ENCODE peak calls at places on chromosomes 6 and 20, in ten cellular contexts. One of them, this sample, is unnamed.

GRCh38 chr6:97361286-97361685 is 78.3 kb upstream of the MMS22L start:
- DNase-seq in BE2C: no peak
- DNase-seq in H9: no peak
- DNase-seq in body of pancreas: no peak
- DNase-seq in CD4-positive, alpha-beta T cell: no peak
- DNase-seq in upper lobe of right lung: no peak
- DNase-seq in AG09319: no peak
- DNase-seq in fibroblast of the aortic adventitia: no peak
- DNase-seq in HL-60: no peak
- DNase-seq in NB4: no peak
- DNase-seq in this sample: no peak

GRCh38 chr20:26209171-26209941 is 512.7 kb upstream of the ZNF337 start:
- DNase-seq in CD4-positive, alpha-beta T cell: peak
- DNase-seq in BE2C: no peak
- DNase-seq in AG09319: peak
- DNase-seq in fibroblast of the aortic adventitia: peak
- DNase-seq in body of pancreas: no peak
- DNase-seq in HL-60: peak
- DNase-seq in H9: peak
- DNase-seq in upper lobe of right lung: peak
- DNase-seq in NB4: no peak
- DNase-seq in this sample: no peak

GRCh38 chr6:139027620-139028182 is 844 bp upstream of the ABRACL start:
- DNase-seq in body of pancreas: peak
- DNase-seq in BE2C: no peak
- DNase-seq in fibroblast of the aortic adventitia: peak
- DNase-seq in AG09319: no peak
- DNase-seq in H9: peak
- DNase-seq in CD4-positive, alpha-beta T cell: no peak
- DNase-seq in NB4: peak
- DNase-seq in upper lobe of right lung: no peak
- DNase-seq in HL-60: peak
- DNase-seq in this sample: peak

GRCh38 chr6:88535296-88535695 is 369.1 kb upstream of the CNR1 start:
- DNase-seq in upper lobe of right lung: no peak
- DNase-seq in NB4: peak
- DNase-seq in body of pancreas: no peak
- DNase-seq in BE2C: no peak
- DNase-seq in CD4-positive, alpha-beta T cell: no peak
- DNase-seq in AG09319: no peak
- DNase-seq in H9: no peak
- DNase-seq in HL-60: no peak
- DNase-seq in fibroblast of the aortic adventitia: no peak
- DNase-seq in this sample: no peak

GRCh38 chr6:169723991-169724553 is at the start of gene PHF10:
- DNase-seq in H9: no peak
- DNase-seq in CD4-positive, alpha-beta T cell: peak
- DNase-seq in body of pancreas: peak
- DNase-seq in BE2C: peak
- DNase-seq in HL-60: no peak
- DNase-seq in NB4: peak
- DNase-seq in fibroblast of the aortic adventitia: no peak
- DNase-seq in upper lobe of right lung: peak
- DNase-seq in AG09319: no peak
- DNase-seq in this sample: no peak

GRCh38 chr6:144578385-144579350 is 293.5 kb downstream of the UTRN start:
- DNase-seq in HL-60: no peak
- DNase-seq in body of pancreas: no peak
- DNase-seq in AG09319: no peak
- DNase-seq in CD4-positive, alpha-beta T cell: no peak
- DNase-seq in H9: no peak
- DNase-seq in NB4: no peak
- DNase-seq in upper lobe of right lung: no peak
- DNase-seq in BE2C: no peak
- DNase-seq in fibroblast of the aortic adventitia: peak
- DNase-seq in this sample: peak

GRCh38 chr6:19988555-19988954 is 151.4 kb downstream of the ID4 start:
- DNase-seq in BE2C: no peak
- DNase-seq in AG09319: no peak
- DNase-seq in fibroblast of the aortic adventitia: peak
- DNase-seq in CD4-positive, alpha-beta T cell: no peak
- DNase-seq in upper lobe of right lung: no peak
- DNase-seq in H9: no peak
- DNase-seq in body of pancreas: no peak
- DNase-seq in HL-60: no peak
- DNase-seq in NB4: peak
- DNase-seq in this sample: no peak

GRCh38 chr20:49928411-49929141 is 7.6 kb upstream of the RNF114 start:
- DNase-seq in AG09319: peak
- DNase-seq in NB4: peak
- DNase-seq in upper lobe of right lung: peak
- DNase-seq in fibroblast of the aortic adventitia: peak
- DNase-seq in BE2C: peak
- DNase-seq in CD4-positive, alpha-beta T cell: peak
- DNase-seq in H9: peak
- DNase-seq in body of pancreas: peak
- DNase-seq in HL-60: peak
- DNase-seq in this sample: peak

DNA sequence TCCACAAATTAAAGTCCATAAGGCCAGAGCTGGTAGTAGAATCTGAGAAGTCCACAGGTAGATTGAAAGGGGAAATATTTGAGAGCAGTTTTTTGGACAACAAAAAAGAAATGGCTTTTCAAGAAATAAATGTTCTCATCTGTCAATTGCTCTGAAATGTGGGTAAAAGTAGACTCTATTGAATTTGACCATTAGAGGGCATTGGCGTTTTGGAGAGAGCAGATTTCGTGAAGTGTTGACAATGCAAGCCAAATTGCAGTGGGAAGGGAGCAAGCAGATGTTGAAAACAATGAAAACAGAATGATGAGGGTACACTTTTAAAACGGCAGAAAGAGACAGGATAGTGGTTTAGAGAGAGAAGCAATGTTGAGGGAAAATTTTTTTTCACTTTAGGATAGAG is 149.1 kb upstream of the FAM83B start:
- DNase-seq in BE2C: no peak
- DNase-seq in NB4: no peak
- DNase-seq in AG09319: no peak
- DNase-seq in body of pancreas: peak
- DNase-seq in upper lobe of right lung: no peak
- DNase-seq in HL-60: no peak
- DNase-seq in H9: no peak
- DNase-seq in fibroblast of the aortic adventitia: peak
- DNase-seq in CD4-positive, alpha-beta T cell: no peak
- DNase-seq in this sample: no peak
- TF ChIP-seq CTCF in BE2C: peak
- TF ChIP-seq CTCF in NB4: no peak
- TF ChIP-seq CTCF in AG09319: peak
- TF ChIP-seq CTCF in body of pancreas: peak
- TF ChIP-seq CTCF in upper lobe of right lung: peak
- TF ChIP-seq CTCF in HL-60: no peak
- TF ChIP-seq CTCF in H9: peak
- TF ChIP-seq CTCF in fibroblast of the aortic adventitia: no peak
- TF ChIP-seq CTCF in CD4-positive, alpha-beta T cell: no peak
- TF ChIP-seq CTCF in this sample: peak

GRCh38 chr6:164144316-164144715 is 729.8 kb downstream of the QKI start:
- DNase-seq in H9: no peak
- DNase-seq in HL-60: no peak
- DNase-seq in upper lobe of right lung: no peak
- DNase-seq in NB4: no peak
- DNase-seq in BE2C: no peak
- DNase-seq in CD4-positive, alpha-beta T cell: no peak
- DNase-seq in body of pancreas: no peak
- DNase-seq in fibroblast of the aortic adventitia: no peak
- DNase-seq in AG09319: no peak
- DNase-seq in this sample: no peak

GRCh38 chr6:164142312-164142711 is 727.8 kb downstream of the QKI start:
- DNase-seq in upper lobe of right lung: no peak
- DNase-seq in NB4: no peak
- DNase-seq in HL-60: no peak
- DNase-seq in H9: no peak
- DNase-seq in BE2C: no peak
- DNase-seq in AG09319: no peak
- DNase-seq in fibroblast of the aortic adventitia: no peak
- DNase-seq in CD4-positive, alpha-beta T cell: no peak
- DNase-seq in body of pancreas: no peak
- DNase-seq in this sample: no peak
- TF ChIP-seq CTCF in upper lobe of right lung: no peak
- TF ChIP-seq CTCF in NB4: no peak
- TF ChIP-seq CTCF in HL-60: no peak
- TF ChIP-seq CTCF in H9: no peak
- TF ChIP-seq CTCF in BE2C: no peak
- TF ChIP-seq CTCF in AG09319: no peak
- TF ChIP-seq CTCF in fibroblast of the aortic adventitia: no peak
- TF ChIP-seq CTCF in CD4-positive, alpha-beta T cell: no peak
- TF ChIP-seq CTCF in body of pancreas: no peak
- TF ChIP-seq CTCF in this sample: no peak

DNA sequence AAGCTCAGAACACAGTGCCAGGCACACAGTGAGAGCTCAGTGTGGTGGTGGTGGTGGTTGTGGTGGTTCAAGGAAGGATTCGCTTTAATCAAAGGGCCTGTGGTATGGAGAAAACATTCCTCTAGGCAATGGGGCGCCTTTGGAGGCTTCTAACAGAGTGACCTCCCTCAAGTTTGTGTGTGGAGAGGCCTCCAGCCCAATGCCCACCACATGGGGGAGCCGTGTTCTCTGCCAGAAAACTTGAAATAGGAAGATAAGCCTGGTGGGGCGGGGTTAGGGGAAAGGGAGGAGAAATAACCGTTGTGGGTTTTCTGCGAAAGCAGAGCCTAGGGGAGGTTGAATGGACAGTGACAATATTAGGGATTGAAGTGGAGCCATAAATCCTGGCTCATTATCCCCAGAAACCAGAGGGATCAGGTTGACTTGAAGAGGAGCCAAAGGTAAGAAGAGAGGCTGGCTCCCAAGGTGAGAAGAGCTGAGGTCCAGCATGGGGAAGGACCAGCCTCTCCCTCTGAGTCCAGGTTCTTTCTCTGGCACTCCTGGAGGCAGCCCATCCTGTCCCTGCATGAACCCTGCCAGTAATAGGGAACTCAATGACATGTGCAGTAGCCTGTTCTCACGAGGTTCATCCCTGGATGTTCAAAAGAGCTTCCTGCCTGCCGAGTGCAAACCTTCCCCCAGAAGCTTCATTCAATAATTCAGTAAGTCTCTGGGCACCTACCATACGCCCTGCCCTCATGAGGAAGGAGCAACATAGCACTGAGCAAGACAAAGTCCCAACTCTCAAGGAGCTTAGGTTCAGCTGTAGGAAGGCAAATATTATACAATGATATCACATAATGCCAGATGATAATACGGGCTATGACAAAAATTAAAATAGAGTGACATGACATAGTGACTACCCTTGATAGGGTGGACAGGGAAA is 51.4 kb downstream of the TGM2 start:
- DNase-seq in upper lobe of right lung: no peak
- DNase-seq in HL-60: no peak
- DNase-seq in AG09319: no peak
- DNase-seq in CD4-positive, alpha-beta T cell: no peak
- DNase-seq in NB4: peak
- DNase-seq in H9: peak
- DNase-seq in fibroblast of the aortic adventitia: no peak
- DNase-seq in body of pancreas: peak
- DNase-seq in BE2C: peak
- DNase-seq in this sample: no peak
- TF ChIP-seq CTCF in upper lobe of right lung: peak
- TF ChIP-seq CTCF in HL-60: peak
- TF ChIP-seq CTCF in AG09319: peak
- TF ChIP-seq CTCF in CD4-positive, alpha-beta T cell: no peak
- TF ChIP-seq CTCF in NB4: peak
- TF ChIP-seq CTCF in H9: peak
- TF ChIP-seq CTCF in fibroblast of the aortic adventitia: no peak
- TF ChIP-seq CTCF in body of pancreas: peak
- TF ChIP-seq CTCF in BE2C: peak
- TF ChIP-seq CTCF in this sample: peak

GRCh38 chr6:16184129-16184528 is 54.3 kb upstream of the GMPR start:
- DNase-seq in NB4: peak
- DNase-seq in HL-60: no peak
- DNase-seq in body of pancreas: peak
- DNase-seq in H9: peak
- DNase-seq in AG09319: no peak
- DNase-seq in BE2C: peak
- DNase-seq in CD4-positive, alpha-beta T cell: no peak
- DNase-seq in upper lobe of right lung: no peak
- DNase-seq in fibroblast of the aortic adventitia: peak
- DNase-seq in this sample: no peak
- TF ChIP-seq CTCF in NB4: peak
- TF ChIP-seq CTCF in HL-60: peak
- TF ChIP-seq CTCF in body of pancreas: peak
- TF ChIP-seq CTCF in H9: peak
- TF ChIP-seq CTCF in AG09319: no peak
- TF ChIP-seq CTCF in BE2C: peak
- TF ChIP-seq CTCF in CD4-positive, alpha-beta T cell: no peak
- TF ChIP-seq CTCF in upper lobe of right lung: peak
- TF ChIP-seq CTCF in fibroblast of the aortic adventitia: peak
- TF ChIP-seq CTCF in this sample: no peak

GRCh38 chr20:380763-381580 is 412 bp downstream of the TRIB3 start:
- DNase-seq in CD4-positive, alpha-beta T cell: peak
- DNase-seq in body of pancreas: peak
- DNase-seq in HL-60: peak
- DNase-seq in H9: peak
- DNase-seq in BE2C: peak
- DNase-seq in NB4: peak
- DNase-seq in upper lobe of right lung: peak
- DNase-seq in AG09319: peak
- DNase-seq in fibroblast of the aortic adventitia: peak
- DNase-seq in this sample: peak
- TF ChIP-seq CTCF in CD4-positive, alpha-beta T cell: no peak
- TF ChIP-seq CTCF in body of pancreas: no peak
- TF ChIP-seq CTCF in HL-60: no peak
- TF ChIP-seq CTCF in H9: peak
- TF ChIP-seq CTCF in BE2C: no peak
- TF ChIP-seq CTCF in NB4: no peak
- TF ChIP-seq CTCF in upper lobe of right lung: no peak
- TF ChIP-seq CTCF in AG09319: no peak
- TF ChIP-seq CTCF in fibroblast of the aortic adventitia: peak
- TF ChIP-seq CTCF in this sample: peak

DNA sequence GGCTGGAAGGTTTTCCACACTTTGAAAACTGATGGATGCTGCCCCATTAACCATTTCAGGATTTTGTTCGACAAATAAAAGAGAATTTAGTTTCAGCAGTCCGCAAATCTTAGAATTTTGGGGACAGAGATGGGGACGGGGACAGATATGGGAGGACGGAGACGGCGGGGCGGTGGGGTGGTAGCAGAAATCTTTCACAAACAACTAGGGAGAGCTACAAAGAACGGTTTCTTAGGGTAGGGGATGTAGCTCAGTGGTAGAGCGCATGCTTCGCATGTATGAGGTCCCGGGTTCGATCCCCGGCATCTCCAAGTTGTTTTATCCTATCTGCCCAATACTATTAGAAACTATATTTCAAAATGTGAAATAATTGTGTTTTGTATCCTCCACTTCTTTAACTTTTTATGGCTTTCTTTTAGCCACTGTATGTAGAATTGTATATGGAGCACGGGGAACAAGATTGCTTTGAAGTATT is 15.1 kb downstream of the HMGN4 start:
- DNase-seq in AG09319: no peak
- DNase-seq in BE2C: peak
- DNase-seq in fibroblast of the aortic adventitia: peak
- DNase-seq in body of pancreas: peak
- DNase-seq in HL-60: no peak
- DNase-seq in CD4-positive, alpha-beta T cell: peak
- DNase-seq in H9: peak
- DNase-seq in NB4: peak
- DNase-seq in upper lobe of right lung: peak
- DNase-seq in this sample: no peak
- TF ChIP-seq CTCF in AG09319: no peak
- TF ChIP-seq CTCF in BE2C: no peak
- TF ChIP-seq CTCF in fibroblast of the aortic adventitia: no peak
- TF ChIP-seq CTCF in body of pancreas: no peak
- TF ChIP-seq CTCF in HL-60: no peak
- TF ChIP-seq CTCF in CD4-positive, alpha-beta T cell: no peak
- TF ChIP-seq CTCF in H9: no peak
- TF ChIP-seq CTCF in NB4: no peak
- TF ChIP-seq CTCF in upper lobe of right lung: no peak
- TF ChIP-seq CTCF in this sample: no peak